ENCODE peak calls at places on chromosomes 2 and 18, in eight cellular contexts. A is SK-N-SH, Q is stomach, R is kidney, I is iPS DF 6.9, J is GM23248, G is Peyer's patch, W is heart left ventricle. U is an unnamed sample.
A peak's percentile ranks its signal among the peaks of the same experiment; 100 is the strongest.

GRCh38 chr2:144711546-144712276 is 191.8 kb upstream of the ZEB2 start:
- DNase-seq in I (no peak), G (no peak), R (no peak), W (no peak), J (no peak), A (peak; percentile 2), Q (no peak), U (no peak)

GRCh38 chr2:20491739-20492531 is 45.1 kb downstream of the RHOB start:
- DNase-seq in J (no peak), Q (no peak), R (no peak), I (no peak), G (no peak), A (peak; percentile 95), W (peak; percentile 48), U (no peak)

GRCh38 chr2:216463148-216463547 is 35.5 kb upstream of the RPL37A start:
- DNase-seq in W (no peak), G (no peak), A (no peak), J (no peak), Q (no peak), R (no peak), I (no peak), U (no peak)

GRCh38 chr2:234973008-234973407 is 21.2 kb downstream of the SH3BP4 start:
- DNase-seq in G (no peak), J (peak; percentile 55), I (no peak), W (no peak), Q (no peak), A (no peak), R (peak; percentile 14), U (no peak)

GRCh38 chr2:133053541-133053940 is 383.5 kb upstream of the LYPD1 start:
- DNase-seq in J (no peak), I (no peak), W (no peak), G (no peak), R (no peak), Q (no peak), A (no peak), U (no peak)

GRCh38 chr2:218962859-218963492 is 3.5 kb downstream of the CDK5R2 start:
- DNase-seq in J (peak; percentile 58), W (peak; percentile 82), Q (peak; percentile 62), I (peak; percentile 93), R (peak; percentile 91), A (peak; percentile 86), G (peak; percentile 68), U (no peak)

GRCh38 chr18:62258606-62259005 is 66.5 kb upstream of the TNFRSF11A start:
- DNase-seq in I (no peak), W (no peak), Q (no peak), R (no peak), A (no peak), J (no peak), G (no peak), U (no peak)

GRCh38 chr2:171244466-171244969 is 83.8 kb upstream of the TLK1 start:
- DNase-seq in J (peak; percentile 88), R (no peak), G (no peak), W (no peak), I (no peak), Q (no peak), A (no peak), U (no peak)

GRCh38 chr2:28048341-28048740 is 157.8 kb downstream of the BABAM2 start:
- DNase-seq in G (no peak), W (no peak), I (no peak), Q (no peak), J (no peak), R (no peak), A (no peak), U (no peak)

GRCh38 chr18:58402247-58402646 is 226.6 kb downstream of the ALPK2 start:
- DNase-seq in Q (no peak), W (no peak), A (peak; percentile 37), J (no peak), G (no peak), R (no peak), I (no peak), U (no peak)

GRCh38 chr2:158211516-158211915 is 109.8 kb downstream of the UPP2 start:
- DNase-seq in Q (no peak), I (no peak), G (no peak), A (no peak), W (no peak), R (no peak), J (peak; percentile 5), U (no peak)

GRCh38 chr18:45890606-45891005 is 65.1 kb downstream of the SIGLEC15 start:
- DNase-seq in W (no peak), R (no peak), J (no peak), G (no peak), I (no peak), A (no peak), Q (no peak), U (no peak)

GRCh38 chr2:96537734-96538486 is 1.4 kb downstream of the ARID5A start:
- DNase-seq in J (peak; percentile 39), I (no peak), R (peak; percentile 84), Q (no peak), W (no peak), G (no peak), A (peak; percentile 20), U (no peak)

GRCh38 chr2:33223851-33224250 is 252.6 kb upstream of the RASGRP3 start:
- DNase-seq in W (no peak), J (peak; percentile 64), R (no peak), Q (no peak), A (no peak), I (no peak), G (no peak), U (no peak)

GRCh38 chr2:233061591-233062446 is 1.7 kb downstream of the INPP5D start:
- DNase-seq in A (peak; percentile 48), R (peak; percentile 88), J (no peak), W (peak; percentile 83), G (no peak), Q (peak; percentile 60), I (no peak), U (no peak)

GRCh38 chr2:34664266-34664665 is 1065.2 kb upstream of the FAM98A start:
- DNase-seq in J (no peak), G (no peak), W (no peak), Q (no peak), R (no peak), I (no peak), A (no peak), U (no peak)

GRCh38 chr2:165743442-165743841 is 50.6 kb downstream of the GALNT3 start:
- DNase-seq in G (no peak), J (no peak), R (no peak), W (no peak), A (no peak), Q (no peak), I (no peak), U (no peak)

GRCh38 chr2:2846379-2847130 is 515.5 kb upstream of the MYT1L start:
- DNase-seq in Q (peak; percentile 74), G (no peak), A (peak; percentile 81), R (peak; percentile 70), W (no peak), J (no peak), I (no peak), U (no peak)

GRCh38 chr2:112959109-112959591 is 18.7 kb upstream of the IL36G start:
- DNase-seq in R (no peak), W (no peak), I (peak; percentile 18), J (peak; percentile 13), G (no peak), A (peak; percentile 8), Q (no peak), U (no peak)

GRCh38 chr2:234500394-234501006 is 3.6 kb upstream of the ARL4C start:
- DNase-seq in Q (peak; percentile 60), I (no peak), J (peak; percentile 77), A (peak; percentile 61), G (no peak), W (no peak), R (peak; percentile 90), U (no peak)

GRCh38 chr2:54572636-54573531 is 116.8 kb downstream of the SPTBN1 start:
- DNase-seq in G (no peak), W (no peak), I (no peak), J (peak; percentile 68), A (no peak), R (no peak), Q (no peak), U (no peak)

GRCh38 chr18:41465386-41465785 is 489.6 kb upstream of the PIK3C3 start:
- DNase-seq in I (no peak), A (no peak), W (no peak), Q (no peak), R (no peak), J (no peak), G (no peak), U (no peak)

GRCh38 chr2:172726172-172726735 is 9.4 kb upstream of the RAPGEF4 start:
- DNase-seq in G (no peak), W (no peak), I (no peak), Q (no peak), R (no peak), J (no peak), A (no peak), U (no peak)

GRCh38 chr2:64727013-64727767 is 73.5 kb upstream of the SERTAD2 start:
- DNase-seq in G (no peak), A (no peak), Q (no peak), W (no peak), I (no peak), R (no peak), J (no peak), U (no peak)
- H3K4me3 ChIP-seq in G (no peak overlapping the region), A (peak overlapping the region; percentile 0), Q (no peak overlapping the region), W (no peak overlapping the region), I (no peak overlapping the region), R (no peak overlapping the region), J (no peak overlapping the region), U (peak overlapping the region; percentile 48)

GRCh38 chr2:10045561-10046355 is 2.4 kb downstream of the KLF11 start:
- DNase-seq in R (peak; percentile 85), W (peak; percentile 51), I (no peak), A (no peak), Q (peak; percentile 70), J (peak; percentile 21), G (no peak), U (no peak)
- H3K27ac ChIP-seq in R (peak overlapping the region; percentile 74), W (peak overlapping the region; percentile 95), I (no peak overlapping the region), A (no peak overlapping the region), Q (peak overlapping the region; percentile 96), J (no peak overlapping the region), G (no peak overlapping the region), U (peak overlapping the region; percentile 83)

DNA sequence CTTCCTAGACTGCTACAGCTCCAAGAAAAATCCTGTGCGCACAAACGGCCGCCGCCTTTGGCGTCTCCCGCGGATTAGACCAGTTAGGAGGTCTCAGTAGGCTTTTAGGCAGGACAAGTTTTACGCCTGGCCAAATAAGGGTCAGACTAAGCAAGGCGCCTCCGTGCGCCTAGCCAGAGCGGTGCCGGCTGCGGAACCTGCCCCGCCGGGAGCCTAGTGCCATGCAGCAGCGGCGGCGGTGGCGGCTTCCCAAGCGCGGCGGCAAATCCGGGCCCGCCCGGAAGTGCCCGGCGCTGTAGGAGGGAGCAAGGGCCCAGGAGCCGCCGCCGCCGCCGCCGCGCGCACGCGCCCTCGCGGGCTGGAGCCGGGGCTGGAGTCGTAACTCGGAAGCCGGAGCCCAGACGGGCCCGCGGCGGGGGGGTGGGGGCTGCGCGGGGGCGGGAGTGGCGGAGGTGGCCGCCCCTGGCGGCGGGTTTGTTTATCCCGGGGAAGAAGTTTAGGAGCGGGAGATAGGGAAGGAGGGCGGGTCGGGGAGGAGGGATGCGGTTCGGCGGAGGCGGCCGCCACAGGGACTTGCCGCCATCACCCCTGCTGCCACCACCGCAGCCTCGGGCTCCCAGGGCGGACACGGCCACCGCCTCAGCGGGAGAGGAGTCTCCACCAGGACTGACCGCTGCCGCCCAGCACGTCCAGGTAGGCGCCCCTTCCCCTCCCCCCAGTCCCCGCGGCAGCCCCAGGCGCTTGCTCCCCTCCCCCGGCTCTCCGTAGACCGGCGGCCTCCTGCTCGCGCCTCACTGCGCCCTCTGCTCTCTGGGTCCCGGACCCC is at the start of gene SPOPL:
- DNase-seq in R (peak; percentile 97), W (peak; percentile 96), I (peak; percentile 37), J (peak; percentile 95), G (peak; percentile 95), A (peak; percentile 98), Q (peak; percentile 95), U (peak; percentile 69)
- H3K4me3 ChIP-seq in R (peak within 1 kb of the TSS; percentile 88), W (peak within 1 kb of the TSS; percentile 95), I (peak within 1 kb of the TSS; percentile 97), J (peak within 1 kb of the TSS; percentile 92), G (peak within 1 kb of the TSS; percentile 81), A (peak within 1 kb of the TSS; percentile 86), Q (peak within 1 kb of the TSS; percentile 90), U (peak within 1 kb of the TSS; percentile 87)

GRCh38 chr2:155099784-155100183 is 401.3 kb downstream of the KCNJ3 start:
- DNase-seq in G (no peak), I (no peak), A (no peak), R (no peak), W (peak; percentile 24), Q (no peak), J (no peak), U (no peak)
- H3K27ac ChIP-seq in G (no peak overlapping the region), I (no peak overlapping the region), A (no peak overlapping the region), R (no peak overlapping the region), W (no peak overlapping the region), Q (no peak overlapping the region), J (no peak overlapping the region), U (no peak overlapping the region)